ENCODE peak calls at places on chromosomes 16 and 17, in four cellular contexts. One of them, this sample, is unnamed.
A peak's percentile ranks its signal among the peaks of the same experiment; 100 is the strongest.

GRCh38 chr17:45895969-45896793 is 1.8 kb downstream of the MAPT start:
- DNase-seq in uterus: no peak
- DNase-seq in IMR-90: no peak
- DNase-seq in HepG2: no peak
- DNase-seq in this sample: no peak

GRCh38 chr16:48123104-48123788 is 32.5 kb downstream of the ABCC12 start:
- DNase-seq in IMR-90: peak; percentile 100
- DNase-seq in uterus: no peak
- DNase-seq in HepG2: peak; percentile 32
- DNase-seq in this sample: no peak

GRCh38 chr16:65105173-65105572 is 16.7 kb downstream of the CDH11 start:
- DNase-seq in IMR-90: peak; percentile 20
- DNase-seq in HepG2: no peak
- DNase-seq in uterus: no peak
- DNase-seq in this sample: no peak

GRCh38 chr17:46908352-46908751 is 14.6 kb upstream of the GOSR2 start:
- DNase-seq in uterus: no peak
- DNase-seq in HepG2: no peak
- DNase-seq in IMR-90: no peak
- DNase-seq in this sample: no peak

GRCh38 chr16:88084881-88085280 is 133.6 kb downstream of the BANP start:
- DNase-seq in IMR-90: peak; percentile 78
- DNase-seq in uterus: no peak
- DNase-seq in HepG2: no peak
- DNase-seq in this sample: no peak

GRCh38 chr17:77131919-77132318 is 8.8 kb upstream of the SEC14L1 start:
- DNase-seq in uterus: no peak
- DNase-seq in HepG2: peak; percentile 78
- DNase-seq in IMR-90: peak; percentile 70
- DNase-seq in this sample: no peak

GRCh38 chr16:525520-526180 is 1.9 kb upstream of the CAPN15 start:
- DNase-seq in IMR-90: peak; percentile 92
- DNase-seq in uterus: no peak
- DNase-seq in HepG2: no peak
- DNase-seq in this sample: no peak

GRCh38 chr17:13140750-13141149 is 122.9 kb upstream of the ELAC2 start:
- DNase-seq in IMR-90: peak; percentile 24
- DNase-seq in uterus: no peak
- DNase-seq in HepG2: no peak
- DNase-seq in this sample: no peak

GRCh38 chr17:27532269-27533067 is 76.2 kb downstream of the KSR1 start:
- DNase-seq in IMR-90: peak; percentile 98
- DNase-seq in uterus: no peak
- DNase-seq in HepG2: peak; percentile 88
- DNase-seq in this sample: peak; percentile 76

GRCh38 chr16:8271344-8271743 is 319.0 kb downstream of the TMEM114 start:
- DNase-seq in HepG2: no peak
- DNase-seq in uterus: no peak
- DNase-seq in IMR-90: no peak
- DNase-seq in this sample: no peak

GRCh38 chr16:48124266-48124665 is 31.5 kb downstream of the ABCC12 start:
- DNase-seq in HepG2: no peak
- DNase-seq in uterus: no peak
- DNase-seq in IMR-90: no peak
- DNase-seq in this sample: no peak

GRCh38 chr17:29567362-29568330 is 809 bp upstream of the ABHD15 start:
- DNase-seq in IMR-90: peak; percentile 25
- DNase-seq in uterus: peak; percentile 51
- DNase-seq in HepG2: peak; percentile 47
- DNase-seq in this sample: peak; percentile 65

GRCh38 chr17:80316927-80317705 is 56.5 kb downstream of the RNF213 start:
- DNase-seq in uterus: peak; percentile 27
- DNase-seq in IMR-90: no peak
- DNase-seq in HepG2: no peak
- DNase-seq in this sample: no peak

GRCh38 chr16:79605999-79606398 is 5.5 kb upstream of the MAF start:
- DNase-seq in IMR-90: no peak
- DNase-seq in HepG2: no peak
- DNase-seq in uterus: peak; percentile 63
- DNase-seq in this sample: peak; percentile 54

GRCh38 chr16:72787130-72787518 is 260.8 kb downstream of the ZFHX3 start:
- DNase-seq in IMR-90: no peak
- DNase-seq in HepG2: no peak
- DNase-seq in uterus: no peak
- DNase-seq in this sample: no peak

GRCh38 chr16:19746561-19746960 is 28.5 kb downstream of the IQCK start:
- DNase-seq in uterus: no peak
- DNase-seq in IMR-90: no peak
- DNase-seq in HepG2: no peak
- DNase-seq in this sample: no peak

GRCh38 chr16:82967424-82967823 is 340.7 kb downstream of the CDH13 start:
- DNase-seq in uterus: no peak
- DNase-seq in IMR-90: no peak
- DNase-seq in HepG2: no peak
- DNase-seq in this sample: no peak

GRCh38 chr17:3890082-3890892 is 2.6 kb downstream of the CAMKK1 start:
- DNase-seq in HepG2: no peak
- DNase-seq in IMR-90: peak; percentile 91
- DNase-seq in uterus: peak; percentile 95
- DNase-seq in this sample: peak; percentile 89

GRCh38 chr16:30437511-30438046 is 7.7 kb upstream of the DCTPP1 start:
- DNase-seq in IMR-90: no peak
- DNase-seq in uterus: no peak
- DNase-seq in HepG2: peak; percentile 72
- DNase-seq in this sample: no peak

GRCh38 chr17:79520893-79521210 is 90.0 kb downstream of the RBFOX3 start:
- DNase-seq in HepG2: no peak
- DNase-seq in IMR-90: no peak
- DNase-seq in uterus: no peak
- DNase-seq in this sample: no peak

GRCh38 chr16:3937066-3937875 is 56.8 kb upstream of the CREBBP start:
- DNase-seq in HepG2: no peak
- DNase-seq in uterus: no peak
- DNase-seq in IMR-90: no peak
- DNase-seq in this sample: no peak

GRCh38 chr16:80931985-80932720 is 74.5 kb downstream of the CMC2 start:
- DNase-seq in IMR-90: peak; percentile 35
- DNase-seq in HepG2: peak; percentile 23
- DNase-seq in uterus: peak; percentile 64
- DNase-seq in this sample: peak; percentile 67

GRCh38 chr16:58455750-58456149 is 44.2 kb upstream of the NDRG4 start:
- DNase-seq in uterus: no peak
- DNase-seq in HepG2: no peak
- DNase-seq in IMR-90: no peak
- DNase-seq in this sample: no peak

GRCh38 chr17:28188841-28189263 is 130.1 kb upstream of the TMEM97 start:
- DNase-seq in HepG2: no peak
- DNase-seq in uterus: no peak
- DNase-seq in IMR-90: peak; percentile 78
- DNase-seq in this sample: no peak

GRCh38 chr17:10875411-10875810 is 37.5 kb upstream of the PIRT start:
- DNase-seq in uterus: no peak
- DNase-seq in HepG2: no peak
- DNase-seq in IMR-90: no peak
- DNase-seq in this sample: no peak

GRCh38 chr17:14871921-14872320 is 393.2 kb downstream of the PMP22 start:
- DNase-seq in HepG2: no peak
- DNase-seq in IMR-90: peak; percentile 69
- DNase-seq in uterus: no peak
- DNase-seq in this sample: no peak

GRCh38 chr17:62064791-62065563 is at the start of gene MED13:
- DNase-seq in IMR-90: peak; percentile 19
- DNase-seq in uterus: peak; percentile 46
- DNase-seq in HepG2: peak; percentile 32
- DNase-seq in this sample: peak; percentile 65

GRCh38 chr17:41061969-41062368 is 2.1 kb upstream of the KRTAP2-3 start:
- DNase-seq in uterus: no peak
- DNase-seq in IMR-90: peak; percentile 97
- DNase-seq in HepG2: peak; percentile 62
- DNase-seq in this sample: no peak

GRCh38 chr17:81912441-81913309 is 1.5 kb upstream of the PCYT2 start:
- DNase-seq in IMR-90: no peak
- DNase-seq in HepG2: no peak
- DNase-seq in uterus: no peak
- DNase-seq in this sample: no peak
- TF ChIP-seq CTCF in IMR-90: no peak
- TF ChIP-seq CTCF in HepG2: no peak
- TF ChIP-seq CTCF in uterus: no peak
- TF ChIP-seq CTCF in this sample: no peak

GRCh38 chr17:43140396-43141332 is 15.5 kb upstream of the BRCA1 start:
- DNase-seq in uterus: no peak
- DNase-seq in HepG2: no peak
- DNase-seq in IMR-90: no peak
- DNase-seq in this sample: no peak

GRCh38 chr17:43134774-43135453 is 9.8 kb upstream of the BRCA1 start:
- DNase-seq in IMR-90: no peak
- DNase-seq in uterus: no peak
- DNase-seq in HepG2: peak; percentile 92
- DNase-seq in this sample: no peak

GRCh38 chr17:43129671-43130010 is 4.5 kb upstream of the BRCA1 start:
- DNase-seq in uterus: no peak
- DNase-seq in IMR-90: no peak
- DNase-seq in HepG2: no peak
- DNase-seq in this sample: no peak

GRCh38 chr17:43132117-43132516 is 7.0 kb upstream of the BRCA1 start:
- DNase-seq in uterus: no peak
- DNase-seq in HepG2: no peak
- DNase-seq in IMR-90: no peak
- DNase-seq in this sample: no peak

DNA sequence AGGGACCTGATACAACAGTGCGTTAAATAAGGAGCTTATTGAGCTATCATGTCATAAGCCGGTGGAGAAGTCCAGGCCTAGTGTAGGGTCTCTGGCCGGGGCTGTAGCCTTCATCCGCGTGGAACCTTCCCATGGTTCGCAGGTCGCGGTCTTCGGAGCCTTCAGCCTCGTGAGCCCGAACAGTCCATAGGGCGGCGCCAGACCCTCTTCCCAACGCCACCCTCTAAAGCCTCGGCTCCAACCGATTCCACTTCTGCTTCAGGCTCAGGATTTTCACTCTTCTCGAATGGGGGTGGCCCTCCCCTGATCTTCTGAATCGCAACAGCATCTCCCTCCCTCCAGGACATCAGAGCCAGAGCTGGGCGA is 10.3 kb upstream of the BRCA1 start:
- DNase-seq in IMR-90: no peak
- DNase-seq in uterus: no peak
- DNase-seq in HepG2: no peak
- DNase-seq in this sample: no peak
- H3K4me3 ChIP-seq in IMR-90: no peak overlapping the region
- H3K4me3 ChIP-seq in uterus: no peak overlapping the region
- H3K4me3 ChIP-seq in HepG2: no peak overlapping the region
- H3K4me3 ChIP-seq in this sample: no peak overlapping the region

GRCh38 chr16:10525214-10525825 is 55.1 kb downstream of the EMP2 start:
- DNase-seq in IMR-90: no peak
- DNase-seq in uterus: no peak
- DNase-seq in HepG2: no peak
- DNase-seq in this sample: no peak

GRCh38 chr16:10519929-10520868 is 60.2 kb downstream of the EMP2 start:
- DNase-seq in HepG2: peak; percentile 98
- DNase-seq in uterus: no peak
- DNase-seq in IMR-90: no peak
- DNase-seq in this sample: no peak

GRCh38 chr16:10520869-10521578 is 59.4 kb downstream of the EMP2 start:
- DNase-seq in IMR-90: no peak
- DNase-seq in HepG2: no peak
- DNase-seq in uterus: no peak
- DNase-seq in this sample: no peak

GRCh38 chr16:10521681-10522274 is 58.6 kb downstream of the EMP2 start:
- DNase-seq in uterus: peak; percentile 63
- DNase-seq in IMR-90: peak; percentile 68
- DNase-seq in HepG2: peak; percentile 79
- DNase-seq in this sample: peak; percentile 81

GRCh38 chr16:10523025-10523424 is 57.4 kb downstream of the EMP2 start:
- DNase-seq in HepG2: no peak
- DNase-seq in uterus: no peak
- DNase-seq in IMR-90: no peak
- DNase-seq in this sample: no peak
- H3K9me3 ChIP-seq in HepG2: no peaks in the 10 kb centered on the region
- H3K9me3 ChIP-seq in uterus: no peaks in the 10 kb centered on the region
- H3K9me3 ChIP-seq in IMR-90: no peaks in the 10 kb centered on the region
- H3K9me3 ChIP-seq in this sample: no peaks in the 10 kb centered on the region

DNA sequence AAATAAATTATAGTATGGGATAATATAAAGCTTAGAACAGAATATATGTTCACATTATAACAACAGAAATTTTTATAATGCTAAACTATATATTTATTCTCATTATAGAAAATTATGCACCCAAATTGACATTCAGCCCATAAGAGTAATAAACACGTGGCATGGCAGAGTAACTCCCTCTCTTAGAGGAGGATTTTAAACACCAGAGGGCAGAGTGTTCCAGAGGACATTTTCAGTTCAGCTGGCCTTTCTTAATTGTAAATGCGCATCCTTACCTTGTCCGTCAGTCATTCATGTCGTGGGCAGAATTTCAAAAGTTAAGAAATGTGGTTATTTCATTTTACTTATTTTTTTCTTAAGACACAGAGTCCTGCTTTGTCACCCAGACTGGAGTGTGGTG is 147.1 kb downstream of the TANC2 start:
- DNase-seq in HepG2: peak; percentile 19
- DNase-seq in IMR-90: no peak
- DNase-seq in uterus: no peak
- DNase-seq in this sample: no peak
- TF ChIP-seq CTCF in HepG2: peak; percentile 37
- TF ChIP-seq CTCF in IMR-90: peak; percentile 17
- TF ChIP-seq CTCF in uterus: no peak
- TF ChIP-seq CTCF in this sample: peak; percentile 12